ENCODE peak calls at places on chromosomes 1 and 21, in nine cellular contexts. U is A549, Z is GM13976, O is cardiac muscle cell, Y is neural progenitor cell, I is psoas muscle, K is A673, G is esophagus muscularis mucosa, L is tibial nerve. M is an unnamed sample.

GRCh38 chr21:44349416-44349846 is 4.0 kb upstream of the TRPM2 start:
- DNase-seq in U (no peak), Z (no peak), O (no peak), Y (no peak), I (no peak), K (no peak), G (no peak), L (no peak), M (no peak)

GRCh38 chr1:1669468-1670440 is 10.9 kb upstream of the CDK11B start:
- DNase-seq in U (no peak), Z (peak), O (no peak), Y (no peak), I (no peak), K (no peak), G (no peak), L (no peak), M (no peak)

GRCh38 chr1:183070923-183071618 is 47.9 kb downstream of the LAMC1 start:
- DNase-seq in U (no peak), Z (peak), O (no peak), Y (no peak), I (no peak), K (peak), G (no peak), L (no peak), M (no peak)

GRCh38 chr1:3772715-3773571 is at the start of gene SMIM1:
- DNase-seq in U (no peak), Z (no peak), O (no peak), Y (no peak), I (no peak), K (no peak), G (no peak), L (no peak), M (no peak)

GRCh38 chr1:3669421-3669821 is 17.1 kb downstream of the TP73 start:
- DNase-seq in U (no peak), Z (no peak), O (no peak), Y (no peak), I (peak), K (no peak), G (no peak), L (no peak), M (no peak)

GRCh38 chr1:192949783-192950182 is 109.4 kb downstream of the UCHL5 start:
- DNase-seq in U (no peak), Z (no peak), O (no peak), Y (peak), I (no peak), K (no peak), G (no peak), L (no peak), M (no peak)

GRCh38 chr1:154769193-154769895 is 100.7 kb downstream of the KCNN3 start:
- DNase-seq in U (no peak), Z (no peak), O (no peak), Y (no peak), I (no peak), K (no peak), G (no peak), L (no peak), M (no peak)

GRCh38 chr1:72221811-72222210 is 60.5 kb downstream of the NEGR1 start:
- DNase-seq in U (no peak), Z (no peak), O (no peak), Y (no peak), I (no peak), K (no peak), G (no peak), L (no peak), M (no peak)

GRCh38 chr1:86150553-86151055 is 6.0 kb downstream of the COL24A1 start:
- DNase-seq in U (no peak), Z (no peak), O (no peak), Y (no peak), I (no peak), K (no peak), G (no peak), L (no peak), M (no peak)

GRCh38 chr1:9763914-9764313 is 59.9 kb downstream of the CLSTN1 start:
- DNase-seq in U (no peak), Z (no peak), O (no peak), Y (no peak), I (no peak), K (no peak), G (no peak), L (no peak), M (no peak)

GRCh38 chr1:117890452-117890851 is 39.0 kb downstream of the GDAP2 start:
- DNase-seq in U (no peak), Z (no peak), O (no peak), Y (no peak), I (no peak), K (no peak), G (no peak), L (no peak), M (no peak)

GRCh38 chr1:245201827-245202226 is 47.0 kb downstream of the KIF26B start:
- DNase-seq in U (no peak), Z (no peak), O (no peak), Y (no peak), I (no peak), K (no peak), G (no peak), L (no peak), M (no peak)

GRCh38 chr1:23381233-23381885 is 11.7 kb upstream of the ZNF436 start:
- DNase-seq in U (no peak), Z (no peak), O (no peak), Y (no peak), I (no peak), K (no peak), G (no peak), L (no peak), M (no peak)

GRCh38 chr1:235357485-235358378 is 9.5 kb upstream of the TBCE start:
- DNase-seq in U (no peak), Z (no peak), O (peak), Y (peak), I (no peak), K (no peak), G (no peak), L (no peak), M (no peak)

GRCh38 chr1:240876071-240876470 is 264.1 kb upstream of the GREM2 start:
- DNase-seq in U (no peak), Z (no peak), O (no peak), Y (no peak), I (no peak), K (no peak), G (no peak), L (no peak), M (no peak)

GRCh38 chr1:101971309-101971708 is 25.4 kb downstream of the OLFM3 start:
- DNase-seq in U (peak), Z (no peak), O (no peak), Y (no peak), I (no peak), K (peak), G (no peak), L (no peak), M (no peak)
- TF ChIP-seq CTCF in U (no peak), Z (no peak), O (no peak), Y (peak), I (no peak), K (peak), G (no peak), L (no peak), M (peak)

GRCh38 chr1:207579436-207579799 is 65.5 kb upstream of the CR1L start:
- DNase-seq in U (peak), Z (peak), O (peak), Y (peak), I (no peak), K (peak), G (no peak), L (peak), M (no peak)
- TF ChIP-seq CTCF in U (peak), Z (peak), O (peak), Y (peak), I (peak), K (peak), G (peak), L (peak), M (peak)

DNA sequence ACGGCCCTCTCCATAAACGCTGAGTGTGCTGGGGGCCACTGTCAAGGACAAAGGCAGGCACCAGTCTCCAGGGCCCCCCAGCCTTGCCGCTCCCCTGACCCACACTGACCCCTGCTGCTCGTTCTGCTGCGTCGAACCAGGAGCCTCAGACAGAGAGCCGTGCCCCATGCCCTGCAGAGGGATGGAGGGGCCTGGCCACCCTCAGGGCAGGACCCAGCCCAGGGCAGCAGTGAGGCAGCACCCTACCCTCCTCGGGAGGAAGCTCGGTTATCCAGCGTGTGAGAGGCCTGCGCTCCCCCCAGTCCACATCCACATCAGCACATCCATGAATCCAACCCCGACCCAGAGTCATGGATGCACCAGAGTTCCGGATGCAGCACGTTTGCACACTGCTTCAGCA is 15.1 kb downstream of the WDR4 start:
- DNase-seq in U (no peak), Z (no peak), O (no peak), Y (no peak), I (no peak), K (no peak), G (no peak), L (no peak), M (no peak)
- TF ChIP-seq CTCF in U (no peak), Z (no peak), O (no peak), Y (no peak), I (no peak), K (no peak), G (no peak), L (no peak), M (no peak)

DNA sequence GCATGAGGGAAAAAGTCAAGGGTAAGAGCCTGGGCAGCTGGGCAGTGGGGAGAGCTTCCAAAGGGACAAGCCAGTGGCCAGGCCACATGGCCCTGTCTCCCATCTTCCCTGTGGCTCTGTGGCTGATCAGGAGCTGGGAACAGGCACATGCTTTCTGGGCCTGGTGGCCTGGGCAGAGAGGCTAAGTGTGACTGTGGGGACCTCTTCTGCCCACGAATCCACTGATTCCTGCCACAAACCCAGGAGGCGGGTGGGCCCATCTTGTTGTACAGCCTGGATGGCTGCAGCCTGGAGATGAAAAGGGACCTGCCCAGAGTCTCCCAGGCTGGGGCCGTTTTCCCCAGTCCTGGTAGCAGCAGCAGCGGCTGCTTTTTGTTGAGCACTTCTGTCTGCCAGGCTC is 55.6 kb upstream of the EPS8L3 start:
- DNase-seq in U (no peak), Z (peak), O (no peak), Y (no peak), I (no peak), K (no peak), G (no peak), L (no peak), M (peak)
- TF ChIP-seq CTCF in U (no peak), Z (no peak), O (no peak), Y (no peak), I (no peak), K (no peak), G (no peak), L (no peak), M (no peak)

GRCh38 chr21:22115746-22116145 is 1117.5 kb downstream of the NCAM2 start:
- DNase-seq in U (no peak), Z (no peak), O (no peak), Y (no peak), I (no peak), K (no peak), G (no peak), L (no peak), M (no peak)
- TF ChIP-seq CTCF in U (no peak), Z (no peak), O (no peak), Y (no peak), I (no peak), K (no peak), G (no peak), L (no peak), M (no peak)

GRCh38 chr1:200558866-200559459 is 61.6 kb downstream of the KIF14 start:
- DNase-seq in U (peak), Z (peak), O (peak), Y (peak), I (no peak), K (peak), G (no peak), L (peak), M (no peak)
- TF ChIP-seq CTCF in U (peak), Z (peak), O (peak), Y (peak), I (peak), K (peak), G (peak), L (peak), M (peak)

GRCh38 chr1:48678684-48679083 is 98.0 kb downstream of the BEND5 start:
- DNase-seq in U (no peak), Z (no peak), O (no peak), Y (no peak), I (no peak), K (no peak), G (no peak), L (no peak), M (no peak)

GRCh38 chr1:48679868-48680267 is 96.8 kb downstream of the BEND5 start:
- DNase-seq in U (no peak), Z (no peak), O (no peak), Y (no peak), I (no peak), K (no peak), G (no peak), L (no peak), M (no peak)

GRCh38 chr1:48681476-48682305 is 95.0 kb downstream of the BEND5 start:
- DNase-seq in U (no peak), Z (no peak), O (no peak), Y (no peak), I (no peak), K (no peak), G (no peak), L (no peak), M (no peak)

GRCh38 chr1:48679107-48679506 is 97.6 kb downstream of the BEND5 start:
- DNase-seq in U (no peak), Z (no peak), O (no peak), Y (no peak), I (no peak), K (no peak), G (no peak), L (no peak), M (no peak)

DNA sequence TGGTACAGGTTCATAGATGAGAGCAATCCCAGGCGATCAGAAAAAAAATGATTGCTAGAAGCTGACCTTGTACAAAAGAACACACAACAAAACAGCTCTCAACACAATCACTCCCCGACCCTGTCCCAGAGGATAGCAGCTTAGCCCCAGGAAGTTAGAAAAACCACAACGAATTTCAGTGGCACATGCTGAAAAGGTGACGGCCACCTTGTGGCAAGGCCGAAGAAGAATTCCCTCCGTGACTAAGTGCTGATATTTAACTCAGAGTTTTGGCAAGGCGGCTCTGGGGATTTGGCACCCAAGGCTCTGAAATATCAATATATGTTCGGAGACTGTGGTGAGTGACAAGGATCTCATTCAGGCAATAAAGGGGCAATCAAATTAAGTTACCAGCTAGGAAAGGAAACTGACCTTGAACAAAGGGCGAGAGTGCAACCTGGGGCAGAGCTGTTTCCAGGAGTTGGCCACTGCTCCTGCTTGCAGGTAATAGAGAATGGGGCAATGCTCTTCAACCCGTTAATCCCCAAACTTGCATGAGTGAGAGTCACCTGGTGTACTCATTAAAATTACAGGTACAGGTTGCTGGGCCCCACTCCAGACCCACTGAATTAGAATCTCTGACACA is 96.2 kb downstream of the BEND5 start:
- DNase-seq in U (no peak), Z (no peak), O (no peak), Y (peak), I (no peak), K (no peak), G (no peak), L (no peak), M (no peak)
- TF ChIP-seq CTCF in U (no peak), Z (no peak), O (no peak), Y (peak), I (no peak), K (no peak), G (no peak), L (no peak), M (no peak)

GRCh38 chr1:211009944-211010343 is 124.0 kb downstream of the KCNH1 start:
- DNase-seq in U (no peak), Z (no peak), O (no peak), Y (no peak), I (no peak), K (no peak), G (no peak), L (no peak), M (no peak)
- TF ChIP-seq CTCF in U (no peak), Z (no peak), O (no peak), Y (peak), I (no peak), K (peak), G (no peak), L (no peak), M (no peak)

GRCh38 chr1:209207701-209208286 is 375.7 kb upstream of the CAMK1G start:
- DNase-seq in U (peak), Z (peak), O (peak), Y (peak), I (peak), K (peak), G (no peak), L (peak), M (no peak)
- TF ChIP-seq CTCF in U (peak), Z (peak), O (peak), Y (peak), I (peak), K (peak), G (peak), L (peak), M (peak)